ENCODE peak calls at places on chromosomes 12 and 14, in five cellular contexts. One of them, this sample, is unnamed.

GRCh38 chr14:101635238-101636080 is 74.2 kb downstream of the DIO3 start:
- DNase-seq in BJ: no peak
- DNase-seq in NCI-H510A: no peak
- DNase-seq in thoracic aorta: no peak
- DNase-seq in NCI-H524: no peak
- DNase-seq in this sample: no peak

GRCh38 chr14:99637624-99638023 is 7.3 kb upstream of the HHIPL1 start:
- DNase-seq in BJ: no peak
- DNase-seq in NCI-H524: no peak
- DNase-seq in thoracic aorta: no peak
- DNase-seq in NCI-H510A: no peak
- DNase-seq in this sample: no peak

GRCh38 chr12:124392271-124392990 is 97.5 kb downstream of the RFLNA start:
- DNase-seq in BJ: no peak
- DNase-seq in thoracic aorta: no peak
- DNase-seq in NCI-H510A: peak
- DNase-seq in NCI-H524: no peak
- DNase-seq in this sample: peak

GRCh38 chr12:128840862-128841468 is 12.3 kb upstream of the GLT1D1 start:
- DNase-seq in BJ: no peak
- DNase-seq in NCI-H510A: no peak
- DNase-seq in thoracic aorta: no peak
- DNase-seq in NCI-H524: no peak
- DNase-seq in this sample: peak

GRCh38 chr12:45377815-45378214 is 161.9 kb downstream of the ANO6 start:
- DNase-seq in BJ: no peak
- DNase-seq in NCI-H510A: no peak
- DNase-seq in NCI-H524: no peak
- DNase-seq in thoracic aorta: no peak
- DNase-seq in this sample: no peak

GRCh38 chr14:39704581-39704980 is 272.3 kb upstream of the FBXO33 start:
- DNase-seq in NCI-H510A: no peak
- DNase-seq in thoracic aorta: no peak
- DNase-seq in NCI-H524: no peak
- DNase-seq in BJ: no peak
- DNase-seq in this sample: no peak

GRCh38 chr12:32312049-32312670 is 87.2 kb upstream of the FGD4 start:
- DNase-seq in BJ: peak
- DNase-seq in NCI-H524: no peak
- DNase-seq in NCI-H510A: no peak
- DNase-seq in thoracic aorta: no peak
- DNase-seq in this sample: peak

GRCh38 chr12:62785941-62786559 is 148.9 kb downstream of the PPM1H start:
- DNase-seq in NCI-H510A: no peak
- DNase-seq in NCI-H524: no peak
- DNase-seq in thoracic aorta: no peak
- DNase-seq in BJ: peak
- DNase-seq in this sample: no peak

GRCh38 chr12:26121841-26122680 is 2.8 kb downstream of the BHLHE41 start:
- DNase-seq in thoracic aorta: no peak
- DNase-seq in NCI-H510A: peak
- DNase-seq in NCI-H524: no peak
- DNase-seq in BJ: no peak
- DNase-seq in this sample: no peak

GRCh38 chr12:11753151-11753501 is 103.7 kb downstream of the ETV6 start:
- DNase-seq in thoracic aorta: no peak
- DNase-seq in BJ: no peak
- DNase-seq in NCI-H524: no peak
- DNase-seq in NCI-H510A: peak
- DNase-seq in this sample: no peak

This sample was measured in globus pallidus.